ENCODE peak calls at places on chromosomes 5 and 9, in four cellular contexts. M is neuronal stem cell, K is amniotic stem cell, S is posterior cingulate gyrus. I is an unnamed sample.

GRCh38 chr5:14669975-14670374 is 5.5 kb downstream of the OTULIN start:
- DNase-seq in M (no peak), K (no peak), S (no peak), I (no peak)

GRCh38 chr9:27573699-27574265 is 501 bp upstream of the C9orf72 start:
- DNase-seq in M (peak), K (peak), S (peak), I (peak)

GRCh38 chr5:4022991-4023390 is 427.4 kb downstream of the IRX1 start:
- DNase-seq in M (no peak), K (no peak), S (no peak), I (no peak)

GRCh38 chr9:34158362-34158869 is 20.4 kb upstream of the UBAP1 start:
- DNase-seq in M (peak), K (no peak), S (no peak), I (no peak)

GRCh38 chr9:86275962-86276361 is 6.4 kb downstream of the ISCA1 start:
- DNase-seq in M (no peak), K (no peak), S (no peak), I (no peak)

GRCh38 chr9:129285382-129285781 is 107.3 kb upstream of the IER5L start:
- DNase-seq in M (no peak), K (no peak), S (no peak), I (no peak)

GRCh38 chr9:93893194-93893593 is 62.0 kb downstream of the BARX1 start:
- DNase-seq in M (no peak), K (no peak), S (no peak), I (no peak)

GRCh38 chr5:88676637-88677481 is 206.1 kb downstream of the MEF2C start:
- DNase-seq in M (no peak), K (no peak), S (no peak), I (no peak)

GRCh38 chr9:91515074-91515687 is 91.5 kb upstream of the NFIL3 start:
- DNase-seq in M (no peak), K (peak), S (peak), I (no peak)

GRCh38 chr9:136470792-136471469 is 11.9 kb downstream of the SEC16A start:
- DNase-seq in M (no peak), K (no peak), S (no peak), I (no peak)

GRCh38 chr9:69443178-69443577 is 118.2 kb downstream of the ENTREP1 start:
- DNase-seq in M (no peak), K (no peak), S (no peak), I (no peak)

GRCh38 chr5:7436521-7436920 is 40.6 kb downstream of the ADCY2 start:
- DNase-seq in M (no peak), K (no peak), S (no peak), I (no peak)

I was measured in smooth muscle cell of the brain vasculature.